ENCODE peak calls at places on chromosomes 13 and 19, in seven cellular contexts. One of them, this sample, is unnamed.

GRCh38 chr13:62209539-62209938 is 793.9 kb upstream of the PCDH20 start:
- DNase-seq in immature natural killer cell: no peak
- DNase-seq in activated naive CD8-positive, alpha-beta T cell treated with anti-CD3 and anti-CD28 coated beads for 36 hours: no peak
- DNase-seq in activated CD8-positive, alpha-beta T cell treated with anti-CD3 and anti-CD28 coated beads for 36 hours: no peak
- DNase-seq in hypothalamus: no peak
- DNase-seq in HuH-7.5: no peak
- DNase-seq in mammary epithelial cell: no peak
- DNase-seq in this sample: no peak

GRCh38 chr19:8147579-8147978 is 1.8 kb downstream of the FBN3 start:
- DNase-seq in immature natural killer cell: no peak
- DNase-seq in activated naive CD8-positive, alpha-beta T cell treated with anti-CD3 and anti-CD28 coated beads for 36 hours: no peak
- DNase-seq in activated CD8-positive, alpha-beta T cell treated with anti-CD3 and anti-CD28 coated beads for 36 hours: no peak
- DNase-seq in hypothalamus: no peak
- DNase-seq in HuH-7.5: no peak
- DNase-seq in mammary epithelial cell: no peak
- DNase-seq in this sample: no peak

GRCh38 chr19:38736036-38736412 is 8.2 kb downstream of the CAPN12 start:
- DNase-seq in immature natural killer cell: peak; percentile 64
- DNase-seq in activated naive CD8-positive, alpha-beta T cell treated with anti-CD3 and anti-CD28 coated beads for 36 hours: peak; percentile 78
- DNase-seq in activated CD8-positive, alpha-beta T cell treated with anti-CD3 and anti-CD28 coated beads for 36 hours: peak; percentile 88
- DNase-seq in hypothalamus: no peak
- DNase-seq in HuH-7.5: peak; percentile 79
- DNase-seq in mammary epithelial cell: no peak
- DNase-seq in this sample: no peak

GRCh38 chr13:32031025-32031814 is at the start of gene FRY:
- DNase-seq in immature natural killer cell: peak; percentile 45
- DNase-seq in activated naive CD8-positive, alpha-beta T cell treated with anti-CD3 and anti-CD28 coated beads for 36 hours: peak; percentile 43
- DNase-seq in activated CD8-positive, alpha-beta T cell treated with anti-CD3 and anti-CD28 coated beads for 36 hours: peak; percentile 54
- DNase-seq in hypothalamus: peak; percentile 66
- DNase-seq in HuH-7.5: peak; percentile 68
- DNase-seq in mammary epithelial cell: peak; percentile 70
- DNase-seq in this sample: peak; percentile 58

GRCh38 chr19:10549733-10550132 is 6.0 kb downstream of the ATG4D start:
- DNase-seq in immature natural killer cell: no peak
- DNase-seq in activated naive CD8-positive, alpha-beta T cell treated with anti-CD3 and anti-CD28 coated beads for 36 hours: no peak
- DNase-seq in activated CD8-positive, alpha-beta T cell treated with anti-CD3 and anti-CD28 coated beads for 36 hours: no peak
- DNase-seq in hypothalamus: no peak
- DNase-seq in HuH-7.5: no peak
- DNase-seq in mammary epithelial cell: no peak
- DNase-seq in this sample: no peak

GRCh38 chr13:21537105-21537504 is 66.9 kb downstream of the MICU2 start:
- DNase-seq in immature natural killer cell: no peak
- DNase-seq in activated naive CD8-positive, alpha-beta T cell treated with anti-CD3 and anti-CD28 coated beads for 36 hours: no peak
- DNase-seq in activated CD8-positive, alpha-beta T cell treated with anti-CD3 and anti-CD28 coated beads for 36 hours: no peak
- DNase-seq in hypothalamus: no peak
- DNase-seq in HuH-7.5: no peak
- DNase-seq in mammary epithelial cell: no peak
- DNase-seq in this sample: peak; percentile 11

GRCh38 chr13:73228546-73228945 is 169.7 kb downstream of the KLF5 start:
- DNase-seq in immature natural killer cell: peak; percentile 27
- DNase-seq in activated naive CD8-positive, alpha-beta T cell treated with anti-CD3 and anti-CD28 coated beads for 36 hours: peak; percentile 8
- DNase-seq in activated CD8-positive, alpha-beta T cell treated with anti-CD3 and anti-CD28 coated beads for 36 hours: peak; percentile 42
- DNase-seq in hypothalamus: no peak
- DNase-seq in HuH-7.5: no peak
- DNase-seq in mammary epithelial cell: peak; percentile 45
- DNase-seq in this sample: peak; percentile 28

GRCh38 chr13:54445453-54445852 is 1416.8 kb downstream of the OLFM4 start:
- DNase-seq in immature natural killer cell: no peak
- DNase-seq in activated naive CD8-positive, alpha-beta T cell treated with anti-CD3 and anti-CD28 coated beads for 36 hours: no peak
- DNase-seq in activated CD8-positive, alpha-beta T cell treated with anti-CD3 and anti-CD28 coated beads for 36 hours: no peak
- DNase-seq in hypothalamus: no peak
- DNase-seq in HuH-7.5: no peak
- DNase-seq in mammary epithelial cell: no peak
- DNase-seq in this sample: no peak

GRCh38 chr13:106657104-106657503 is 89.2 kb upstream of the ARGLU1 start:
- DNase-seq in immature natural killer cell: no peak
- DNase-seq in activated naive CD8-positive, alpha-beta T cell treated with anti-CD3 and anti-CD28 coated beads for 36 hours: no peak
- DNase-seq in activated CD8-positive, alpha-beta T cell treated with anti-CD3 and anti-CD28 coated beads for 36 hours: no peak
- DNase-seq in hypothalamus: no peak
- DNase-seq in HuH-7.5: no peak
- DNase-seq in mammary epithelial cell: no peak
- DNase-seq in this sample: no peak

GRCh38 chr19:44553478-44554171 is 24.1 kb upstream of the CEACAM20 start:
- DNase-seq in immature natural killer cell: no peak
- DNase-seq in activated naive CD8-positive, alpha-beta T cell treated with anti-CD3 and anti-CD28 coated beads for 36 hours: peak; percentile 18
- DNase-seq in activated CD8-positive, alpha-beta T cell treated with anti-CD3 and anti-CD28 coated beads for 36 hours: no peak
- DNase-seq in hypothalamus: no peak
- DNase-seq in HuH-7.5: no peak
- DNase-seq in mammary epithelial cell: peak; percentile 96
- DNase-seq in this sample: no peak

GRCh38 chr19:58059003-58059671 is at the start of gene ZNF135:
- DNase-seq in immature natural killer cell: peak; percentile 78
- DNase-seq in activated naive CD8-positive, alpha-beta T cell treated with anti-CD3 and anti-CD28 coated beads for 36 hours: peak; percentile 86
- DNase-seq in activated CD8-positive, alpha-beta T cell treated with anti-CD3 and anti-CD28 coated beads for 36 hours: peak; percentile 81
- DNase-seq in hypothalamus: peak; percentile 82
- DNase-seq in HuH-7.5: no peak
- DNase-seq in mammary epithelial cell: peak; percentile 6
- DNase-seq in this sample: peak; percentile 50

GRCh38 chr13:73327579-73327978 is 268.8 kb downstream of the KLF5 start:
- DNase-seq in immature natural killer cell: no peak
- DNase-seq in activated naive CD8-positive, alpha-beta T cell treated with anti-CD3 and anti-CD28 coated beads for 36 hours: no peak
- DNase-seq in activated CD8-positive, alpha-beta T cell treated with anti-CD3 and anti-CD28 coated beads for 36 hours: no peak
- DNase-seq in hypothalamus: no peak
- DNase-seq in HuH-7.5: no peak
- DNase-seq in mammary epithelial cell: no peak
- DNase-seq in this sample: no peak

GRCh38 chr19:45322311-45322710 is 364 bp downstream of the CKM start:
- DNase-seq in immature natural killer cell: no peak
- DNase-seq in activated naive CD8-positive, alpha-beta T cell treated with anti-CD3 and anti-CD28 coated beads for 36 hours: no peak
- DNase-seq in activated CD8-positive, alpha-beta T cell treated with anti-CD3 and anti-CD28 coated beads for 36 hours: no peak
- DNase-seq in hypothalamus: no peak
- DNase-seq in HuH-7.5: no peak
- DNase-seq in mammary epithelial cell: no peak
- DNase-seq in this sample: no peak

GRCh38 chr13:110187501-110188161 is 119.3 kb downstream of the COL4A1 start:
- DNase-seq in immature natural killer cell: no peak
- DNase-seq in activated naive CD8-positive, alpha-beta T cell treated with anti-CD3 and anti-CD28 coated beads for 36 hours: no peak
- DNase-seq in activated CD8-positive, alpha-beta T cell treated with anti-CD3 and anti-CD28 coated beads for 36 hours: no peak
- DNase-seq in hypothalamus: no peak
- DNase-seq in HuH-7.5: no peak
- DNase-seq in mammary epithelial cell: peak; percentile 47
- DNase-seq in this sample: peak; percentile 78

GRCh38 chr13:37187110-37187509 is 81.6 kb upstream of the CSNK1A1L start:
- DNase-seq in immature natural killer cell: no peak
- DNase-seq in activated naive CD8-positive, alpha-beta T cell treated with anti-CD3 and anti-CD28 coated beads for 36 hours: no peak
- DNase-seq in activated CD8-positive, alpha-beta T cell treated with anti-CD3 and anti-CD28 coated beads for 36 hours: no peak
- DNase-seq in hypothalamus: no peak
- DNase-seq in HuH-7.5: no peak
- DNase-seq in mammary epithelial cell: peak; percentile 35
- DNase-seq in this sample: no peak

GRCh38 chr13:82654851-82655517 is 1227.3 kb downstream of the SLITRK1 start:
- DNase-seq in immature natural killer cell: no peak
- DNase-seq in activated naive CD8-positive, alpha-beta T cell treated with anti-CD3 and anti-CD28 coated beads for 36 hours: no peak
- DNase-seq in activated CD8-positive, alpha-beta T cell treated with anti-CD3 and anti-CD28 coated beads for 36 hours: no peak
- DNase-seq in hypothalamus: no peak
- DNase-seq in HuH-7.5: no peak
- DNase-seq in mammary epithelial cell: peak; percentile 75
- DNase-seq in this sample: peak; percentile 82

GRCh38 chr19:3818479-3818878 is 32.3 kb upstream of the MATK start:
- DNase-seq in immature natural killer cell: no peak
- DNase-seq in activated naive CD8-positive, alpha-beta T cell treated with anti-CD3 and anti-CD28 coated beads for 36 hours: no peak
- DNase-seq in activated CD8-positive, alpha-beta T cell treated with anti-CD3 and anti-CD28 coated beads for 36 hours: peak; percentile 59
- DNase-seq in hypothalamus: no peak
- DNase-seq in HuH-7.5: peak; percentile 19
- DNase-seq in mammary epithelial cell: no peak
- DNase-seq in this sample: peak; percentile 31

GRCh38 chr13:97855570-97855970 is 97.9 kb upstream of the IPO5 start:
- DNase-seq in immature natural killer cell: no peak
- DNase-seq in activated naive CD8-positive, alpha-beta T cell treated with anti-CD3 and anti-CD28 coated beads for 36 hours: no peak
- DNase-seq in activated CD8-positive, alpha-beta T cell treated with anti-CD3 and anti-CD28 coated beads for 36 hours: peak; percentile 37
- DNase-seq in hypothalamus: no peak
- DNase-seq in HuH-7.5: peak; percentile 16
- DNase-seq in mammary epithelial cell: peak; percentile 39
- DNase-seq in this sample: peak; percentile 86

GRCh38 chr13:55517312-55517711 is 1623.4 kb upstream of the PRR20A start:
- DNase-seq in immature natural killer cell: no peak
- DNase-seq in activated naive CD8-positive, alpha-beta T cell treated with anti-CD3 and anti-CD28 coated beads for 36 hours: no peak
- DNase-seq in activated CD8-positive, alpha-beta T cell treated with anti-CD3 and anti-CD28 coated beads for 36 hours: peak; percentile 2
- DNase-seq in hypothalamus: no peak
- DNase-seq in HuH-7.5: no peak
- DNase-seq in mammary epithelial cell: no peak
- DNase-seq in this sample: no peak

GRCh38 chr13:34933349-34933748 is 8.7 kb upstream of the NBEA start:
- DNase-seq in immature natural killer cell: no peak
- DNase-seq in activated naive CD8-positive, alpha-beta T cell treated with anti-CD3 and anti-CD28 coated beads for 36 hours: no peak
- DNase-seq in activated CD8-positive, alpha-beta T cell treated with anti-CD3 and anti-CD28 coated beads for 36 hours: no peak
- DNase-seq in hypothalamus: no peak
- DNase-seq in HuH-7.5: no peak
- DNase-seq in mammary epithelial cell: no peak
- DNase-seq in this sample: no peak

GRCh38 chr19:46718157-46718933 is 1.4 kb upstream of the PRKD2 start:
- DNase-seq in immature natural killer cell: peak; percentile 76
- DNase-seq in activated naive CD8-positive, alpha-beta T cell treated with anti-CD3 and anti-CD28 coated beads for 36 hours: peak; percentile 71
- DNase-seq in activated CD8-positive, alpha-beta T cell treated with anti-CD3 and anti-CD28 coated beads for 36 hours: peak; percentile 79
- DNase-seq in hypothalamus: no peak
- DNase-seq in HuH-7.5: peak; percentile 56
- DNase-seq in mammary epithelial cell: no peak
- DNase-seq in this sample: no peak

GRCh38 chr13:108463365-108463764 is 166.0 kb upstream of the MYO16 start:
- DNase-seq in immature natural killer cell: no peak
- DNase-seq in activated naive CD8-positive, alpha-beta T cell treated with anti-CD3 and anti-CD28 coated beads for 36 hours: no peak
- DNase-seq in activated CD8-positive, alpha-beta T cell treated with anti-CD3 and anti-CD28 coated beads for 36 hours: no peak
- DNase-seq in hypothalamus: no peak
- DNase-seq in HuH-7.5: no peak
- DNase-seq in mammary epithelial cell: peak; percentile 82
- DNase-seq in this sample: peak; percentile 94

GRCh38 chr19:524062-524674 is 7.4 kb upstream of the CDC34 start:
- DNase-seq in immature natural killer cell: no peak
- DNase-seq in activated naive CD8-positive, alpha-beta T cell treated with anti-CD3 and anti-CD28 coated beads for 36 hours: no peak
- DNase-seq in activated CD8-positive, alpha-beta T cell treated with anti-CD3 and anti-CD28 coated beads for 36 hours: no peak
- DNase-seq in hypothalamus: no peak
- DNase-seq in HuH-7.5: peak; percentile 77
- DNase-seq in mammary epithelial cell: no peak
- DNase-seq in this sample: peak; percentile 49

GRCh38 chr19:49272204-49272603 is 52.8 kb downstream of the SLC6A16 start:
- DNase-seq in immature natural killer cell: no peak
- DNase-seq in activated naive CD8-positive, alpha-beta T cell treated with anti-CD3 and anti-CD28 coated beads for 36 hours: no peak
- DNase-seq in activated CD8-positive, alpha-beta T cell treated with anti-CD3 and anti-CD28 coated beads for 36 hours: peak; percentile 9
- DNase-seq in hypothalamus: no peak
- DNase-seq in HuH-7.5: no peak
- DNase-seq in mammary epithelial cell: peak; percentile 97
- DNase-seq in this sample: peak; percentile 57

GRCh38 chr19:6232567-6232966 is 47.2 kb downstream of the MLLT1 start:
- DNase-seq in immature natural killer cell: no peak
- DNase-seq in activated naive CD8-positive, alpha-beta T cell treated with anti-CD3 and anti-CD28 coated beads for 36 hours: no peak
- DNase-seq in activated CD8-positive, alpha-beta T cell treated with anti-CD3 and anti-CD28 coated beads for 36 hours: no peak
- DNase-seq in hypothalamus: no peak
- DNase-seq in HuH-7.5: peak; percentile 6
- DNase-seq in mammary epithelial cell: peak; percentile 64
- DNase-seq in this sample: peak; percentile 88

GRCh38 chr13:31885994-31886393 is 145.6 kb upstream of the FRY start:
- DNase-seq in immature natural killer cell: no peak
- DNase-seq in activated naive CD8-positive, alpha-beta T cell treated with anti-CD3 and anti-CD28 coated beads for 36 hours: no peak
- DNase-seq in activated CD8-positive, alpha-beta T cell treated with anti-CD3 and anti-CD28 coated beads for 36 hours: no peak
- DNase-seq in hypothalamus: no peak
- DNase-seq in HuH-7.5: no peak
- DNase-seq in mammary epithelial cell: no peak
- DNase-seq in this sample: peak; percentile 4